ENCODE peak calls at places on chromosomes 3 and 15, in five cellular contexts. O is retinal pigment epithelial cell, M is kidney, H is heart left ventricle, U is IMR-90. K is an unnamed sample.
A peak's percentile ranks its signal among the peaks of the same experiment; 100 is the strongest.

GRCh38 chr15:58212909-58213526 is 74.8 kb downstream of the AQP9 start:
- DNase-seq in O (no peak), M (no peak), H (no peak), U (peak; percentile 55), K (peak; percentile 78)

GRCh38 chr3:57098418-57099310 is 38.2 kb downstream of the SPATA12 start:
- DNase-seq in O (no peak), U (no peak), M (no peak), H (no peak), K (no peak)

GRCh38 chr3:11668243-11669232 is 24.8 kb upstream of the VGLL4 start:
- DNase-seq in U (peak; percentile 30), O (no peak), M (no peak), H (no peak), K (no peak)

GRCh38 chr15:35055416-35056105 is 29.5 kb downstream of the NANOGP8 start:
- DNase-seq in U (no peak), H (no peak), M (no peak), O (no peak), K (no peak)

GRCh38 chr3:22122567-22122966 is 371.6 kb upstream of the ZNF385D start:
- DNase-seq in O (no peak), H (no peak), M (no peak), U (no peak), K (no peak)

GRCh38 chr15:66100761-66101160 is 152.8 kb downstream of the MEGF11 start:
- DNase-seq in U (no peak), O (no peak), M (no peak), H (no peak), K (no peak)

GRCh38 chr3:14144423-14145075 is 19.7 kb downstream of the TMEM43 start:
- DNase-seq in M (peak; percentile 80), U (peak; percentile 99), H (peak; percentile 73), O (peak; percentile 98), K (peak; percentile 99)

GRCh38 chr3:27535809-27536392 is 51.7 kb upstream of the SLC4A7 start:
- DNase-seq in U (peak; percentile 49), H (no peak), M (no peak), O (no peak), K (peak; percentile 44)

GRCh38 chr15:24966364-24967103 is 11.7 kb downstream of the SNRPN start:
- DNase-seq in M (no peak), O (no peak), U (no peak), H (no peak), K (no peak)

GRCh38 chr15:67127925-67128324 is 62.5 kb downstream of the SMAD3 start:
- DNase-seq in O (no peak), H (no peak), U (peak; percentile 99), M (no peak), K (peak; percentile 99)

GRCh38 chr3:194035406-194036138 is 100.4 kb upstream of the HES1 start:
- DNase-seq in H (no peak), O (no peak), M (no peak), U (no peak), K (no peak)

GRCh38 chr15:85354432-85354831 is 26.0 kb upstream of the AKAP13 start:
- DNase-seq in H (no peak), M (no peak), U (peak; percentile 77), O (peak; percentile 64), K (no peak)

GRCh38 chr15:55060831-55061230 is 135.9 kb downstream of the RSL24D1 start:
- DNase-seq in U (no peak), H (no peak), O (no peak), M (no peak), K (no peak)

GRCh38 chr15:34684351-34684750 is 70.4 kb downstream of the GJD2 start:
- DNase-seq in U (no peak), H (no peak), O (no peak), M (no peak), K (no peak)

GRCh38 chr3:77254967-77255831 is 215.3 kb downstream of the ROBO2 start:
- DNase-seq in M (no peak), U (peak; percentile 69), H (no peak), O (peak; percentile 32), K (peak; percentile 54)

GRCh38 chr3:120587326-120587840 is 8.8 kb upstream of the NDUFB4 start:
- DNase-seq in O (no peak), H (no peak), U (no peak), M (no peak), K (no peak)

GRCh38 chr3:78880588-78881461 is 887.0 kb downstream of the ROBO1 start:
- DNase-seq in U (no peak), H (no peak), M (no peak), O (no peak), K (peak; percentile 69)

GRCh38 chr3:118337649-118338048 is 697.0 kb downstream of the IGSF11 start:
- DNase-seq in M (no peak), H (no peak), O (no peak), U (no peak), K (no peak)

GRCh38 chr3:15903164-15903563 is 105.4 kb upstream of the ANKRD28 start:
- DNase-seq in U (peak; percentile 19), O (no peak), H (peak; percentile 67), M (no peak), K (peak; percentile 81)

GRCh38 chr3:156132313-156132712 is 11.9 kb downstream of the KCNAB1 start:
- DNase-seq in U (no peak), M (no peak), H (no peak), O (no peak), K (no peak)

GRCh38 chr15:51082246-51082645 is 12.5 kb downstream of the TNFAIP8L3 start:
- DNase-seq in H (no peak), U (no peak), M (no peak), O (no peak), K (no peak)

GRCh38 chr15:48644827-48645557 is 517 bp downstream of the FBN1 start:
- DNase-seq in O (no peak), H (peak; percentile 62), U (peak; percentile 62), M (peak; percentile 89), K (peak; percentile 49)
- TF ChIP-seq CTCF in O (peak; percentile 1), H (no peak), U (no peak), M (no peak), K (no peak)

DNA sequence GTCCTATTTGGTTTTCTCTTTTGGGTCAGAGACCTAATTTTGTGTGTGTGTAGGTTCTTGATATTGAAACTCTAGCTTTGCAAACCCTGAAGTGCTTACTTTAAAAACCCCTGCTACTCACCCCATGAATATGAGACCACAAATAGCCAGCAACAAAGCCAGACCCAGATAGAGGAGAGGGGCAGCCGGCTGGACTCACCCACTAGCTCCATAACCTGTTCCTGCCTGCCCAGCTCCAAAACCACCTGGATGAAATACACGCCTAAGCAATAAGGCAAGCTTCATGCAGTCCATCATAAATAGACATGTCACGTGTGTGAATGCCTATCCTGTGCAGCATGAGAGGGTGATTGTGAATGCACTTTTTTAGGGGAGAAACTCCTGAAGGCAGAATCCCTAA is 3.7 kb upstream of the TXNRD3 start:
- DNase-seq in O (no peak), H (no peak), M (no peak), U (no peak), K (no peak)
- H3K4me3 ChIP-seq in O (no peak overlapping the region), H (no peak overlapping the region), M (no peak overlapping the region), U (no peak overlapping the region), K (no peak overlapping the region)

GRCh38 chr3:94115482-94115881 is 52.6 kb downstream of the NSUN3 start:
- DNase-seq in H (no peak), M (no peak), O (no peak), U (peak; percentile 27), K (peak; percentile 58)
- TF ChIP-seq CTCF in H (no peak), M (peak; percentile 18), O (peak; percentile 56), U (peak; percentile 41), K (peak; percentile 50)

GRCh38 chr3:184525337-184526157 is 36.0 kb upstream of the EPHB3 start:
- DNase-seq in H (no peak), M (peak; percentile 71), O (no peak), U (no peak), K (no peak)
- H3K4me3 ChIP-seq in H (peak overlapping the region; percentile 54), M (peak overlapping the region; percentile 19), O (peak overlapping the region; percentile 29), U (peak overlapping the region; percentile 22), K (peak overlapping the region; percentile 35)

GRCh38 chr3:43738305-43738704 is 47.6 kb downstream of the ABHD5 start:
- DNase-seq in O (no peak), U (no peak), H (no peak), M (no peak), K (no peak)

GRCh38 chr3:43737001-43737440 is 46.3 kb downstream of the ABHD5 start:
- DNase-seq in H (no peak), M (no peak), O (no peak), U (no peak), K (no peak)

GRCh38 chr3:43748179-43748578 is 57.4 kb downstream of the ABHD5 start:
- DNase-seq in O (no peak), U (peak; percentile 62), H (no peak), M (no peak), K (peak; percentile 72)

GRCh38 chr3:43747641-43748040 is 56.9 kb downstream of the ABHD5 start:
- DNase-seq in O (no peak), H (no peak), U (peak; percentile 57), M (no peak), K (peak; percentile 74)

GRCh38 chr3:43742935-43743334 is 52.2 kb downstream of the ABHD5 start:
- DNase-seq in H (no peak), M (no peak), O (no peak), U (peak; percentile 62), K (peak; percentile 72)
- TF ChIP-seq CTCF in H (no peak), M (peak; percentile 26), O (peak; percentile 20), U (peak; percentile 33), K (peak; percentile 52)

GRCh38 chr3:48963591-48963990 is 26.4 kb upstream of the P4HTM start:
- DNase-seq in M (no peak), H (no peak), U (no peak), O (no peak), K (no peak)
- H3K4me3 ChIP-seq in M (no peak overlapping the region), H (no peak overlapping the region), U (no peak overlapping the region), O (no peak overlapping the region), K (no peak overlapping the region)

GRCh38 chr15:98043160-98044059 is 82.9 kb downstream of the ARRDC4 start:
- DNase-seq in H (no peak), O (no peak), U (no peak), M (no peak), K (no peak)
- TF ChIP-seq CTCF in H (no peak), O (no peak), U (no peak), M (no peak), K (no peak)